ENCODE peak calls at places on chromosomes 2 and 18, in four cellular contexts. G is upper lobe of right lung, H is A549, X is colonic mucosa. U is an unnamed sample.
A peak's percentile ranks its signal among the peaks of the same experiment; 100 is the strongest.

GRCh38 chr2:53896864-53897263 is 37.1 kb upstream of the GPR75 start:
- DNase-seq in G (no peak), H (peak; percentile 61), X (no peak), U (no peak)

GRCh38 chr2:160876765-160877164 is 283.5 kb upstream of the TANK start:
- DNase-seq in G (no peak), H (no peak), X (no peak), U (no peak)

GRCh38 chr18:55588001-55588875 is at the start of gene TCF4:
- DNase-seq in G (peak; percentile 75), H (peak; percentile 33), X (peak; percentile 26), U (peak; percentile 67)

GRCh38 chr2:218859994-218860831 is 608 bp downstream of the WNT6 start:
- DNase-seq in G (peak; percentile 57), H (no peak), X (no peak), U (no peak)

GRCh38 chr18:76450452-76450851 is 44.6 kb downstream of the ZNF516 start:
- DNase-seq in G (no peak), H (no peak), X (no peak), U (no peak)

GRCh38 chr18:48932822-48933510 is 17.8 kb downstream of the SMAD7 start:
- DNase-seq in G (peak; percentile 67), H (no peak), X (no peak), U (no peak)

GRCh38 chr2:19503406-19503805 is 145.0 kb upstream of the OSR1 start:
- DNase-seq in G (no peak), H (no peak), X (no peak), U (no peak)

GRCh38 chr18:46320928-46321855 is 217.0 kb downstream of the HAUS1 start:
- DNase-seq in G (no peak), H (no peak), X (no peak), U (no peak)

GRCh38 chr2:176178271-176178806 is 10.1 kb upstream of the HOXD1 start:
- DNase-seq in G (no peak), H (no peak), X (peak; percentile 86), U (no peak)

GRCh38 chr2:34570266-34570872 is 971.3 kb upstream of the FAM98A start:
- DNase-seq in G (no peak), H (peak; percentile 47), X (no peak), U (peak; percentile 2)

GRCh38 chr2:174078275-174078674 is 113.1 kb upstream of the SP3 start:
- DNase-seq in G (no peak), H (no peak), X (no peak), U (no peak)

GRCh38 chr2:121146630-121147029 is 138.4 kb downstream of the TFCP2L1 start:
- DNase-seq in G (no peak), H (no peak), X (no peak), U (no peak)

GRCh38 chr18:70453058-70453775 is 164.4 kb downstream of the SOCS6 start:
- DNase-seq in G (no peak), H (no peak), X (no peak), U (no peak)

GRCh38 chr2:171923206-171923605 is 945 bp downstream of the HAT1 start:
- DNase-seq in G (peak; percentile 46), H (peak; percentile 44), X (peak; percentile 27), U (no peak)

GRCh38 chr2:228615501-228615900 is 434.0 kb upstream of the SPHKAP start:
- DNase-seq in G (no peak), H (no peak), X (no peak), U (no peak)

GRCh38 chr2:46486441-46486840 is 7.1 kb downstream of the TMEM247 start:
- DNase-seq in G (no peak), H (no peak), X (no peak), U (no peak)

GRCh38 chr2:200298015-200298414 is 8.5 kb upstream of the SPATS2L start:
- DNase-seq in G (no peak), H (no peak), X (no peak), U (no peak)

GRCh38 chr2:51028829-51029228 is 3.1 kb downstream of the NRXN1 start:
- DNase-seq in G (no peak), H (no peak), X (no peak), U (no peak)

GRCh38 chr18:25453556-25454269 is 101.7 kb upstream of the ZNF521 start:
- DNase-seq in G (no peak), H (no peak), X (no peak), U (no peak)

GRCh38 chr2:25982968-25983280 is 627 bp upstream of the KIF3C start:
- DNase-seq in G (no peak), H (no peak), X (no peak), U (no peak)

GRCh38 chr2:25982273-25982967 is at the start of gene KIF3C:
- DNase-seq in G (peak; percentile 81), H (peak; percentile 75), X (peak; percentile 71), U (peak; percentile 72)

GRCh38 chr2:25981596-25982272 is 563 bp downstream of the KIF3C start:
- DNase-seq in G (peak; percentile 68), H (no peak), X (no peak), U (no peak)

GRCh38 chr2:25980951-25981350 is 1.3 kb downstream of the KIF3C start:
- DNase-seq in G (no peak), H (no peak), X (no peak), U (no peak)

DNA sequence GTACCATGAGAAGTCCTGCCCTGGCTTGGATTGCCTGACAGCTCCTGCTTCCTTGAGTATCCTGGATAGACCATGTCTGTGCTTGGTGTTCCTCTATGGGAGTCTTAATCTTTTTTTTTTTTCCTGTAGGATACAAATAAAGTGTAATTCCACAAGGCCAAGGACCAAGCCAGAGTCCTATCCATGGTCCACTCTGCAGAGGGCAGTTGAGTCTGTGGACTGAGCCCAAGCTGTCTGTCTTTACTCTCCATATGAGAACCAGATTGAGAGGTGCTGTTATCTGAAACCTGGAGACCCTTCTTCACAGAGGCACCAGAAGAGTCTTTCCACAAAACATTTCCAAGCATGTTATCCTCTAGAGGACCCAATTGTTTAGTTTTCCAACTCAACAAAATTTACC is 1.4 kb upstream of the KIF3C start:
- DNase-seq in G (no peak), H (no peak), X (no peak), U (no peak)
- H3K4me3 ChIP-seq in G (no peak overlapping the region), H (no peak overlapping the region), X (no peak overlapping the region), U (no peak overlapping the region)

GRCh38 chr2:16656784-16657391 is 8.7 kb downstream of the CYRIA start:
- DNase-seq in G (no peak), H (no peak), X (no peak), U (no peak)
- H3K4me3 ChIP-seq in G (no peak overlapping the region), H (no peak overlapping the region), X (no peak overlapping the region), U (no peak overlapping the region)

GRCh38 chr2:191679818-191680600 is 2.1 kb downstream of the NABP1 start:
- DNase-seq in G (no peak), H (peak; percentile 75), X (no peak), U (no peak)
- H3K4me3 ChIP-seq in G (peak overlapping the region; percentile 80), H (peak overlapping the region; percentile 71), X (no peak overlapping the region), U (no peak overlapping the region)

DNA sequence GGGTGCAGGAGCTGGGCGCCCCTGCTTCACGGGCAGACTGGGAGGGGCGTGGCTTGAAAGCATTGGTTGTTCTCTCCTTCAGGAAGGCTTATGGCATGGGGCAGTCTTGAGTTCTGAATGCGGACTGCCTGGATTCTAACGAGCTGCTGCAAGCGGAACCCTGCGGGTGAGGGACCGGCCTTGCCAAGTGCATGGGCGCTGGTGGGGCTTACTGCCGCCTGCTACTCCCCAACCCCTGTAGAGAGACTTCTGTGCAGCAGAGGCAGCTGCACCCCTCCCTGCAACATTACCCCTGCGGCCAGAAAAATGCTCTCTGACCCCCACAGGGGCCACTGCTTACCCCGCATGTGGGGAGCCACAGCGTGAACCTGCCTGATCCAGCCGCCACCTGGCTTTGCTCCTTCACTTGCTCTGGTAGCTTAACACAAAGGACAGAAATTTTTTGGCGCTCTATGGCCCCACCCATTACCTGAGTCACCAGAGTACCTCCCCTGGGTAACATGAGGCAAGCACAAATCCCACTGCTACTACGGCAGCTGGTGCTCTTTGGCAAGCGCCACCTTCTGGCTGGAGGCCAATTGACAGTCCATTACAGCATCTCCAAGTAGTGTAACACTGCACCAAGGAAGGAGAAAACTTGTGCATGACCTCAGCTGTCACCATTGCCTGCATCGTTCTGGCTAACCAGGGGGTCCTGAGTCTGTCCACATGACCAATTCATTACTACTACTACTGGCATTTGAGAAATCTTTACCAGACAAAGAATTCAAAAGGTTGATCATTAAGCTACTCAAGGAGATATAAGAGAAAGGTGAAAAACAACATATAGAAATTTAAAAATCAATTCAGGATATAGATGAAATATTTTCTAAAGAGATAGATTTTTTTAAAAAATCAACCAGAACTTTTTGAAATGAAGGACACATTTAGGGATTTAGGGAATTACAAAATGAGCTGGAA is 35.4 kb downstream of the MYL12B start:
- DNase-seq in G (peak; percentile 94), H (peak; percentile 91), X (peak; percentile 97), U (peak; percentile 78)
- H3K4me3 ChIP-seq in G (peak overlapping the region; percentile 71), H (peak overlapping the region; percentile 66), X (peak overlapping the region; percentile 51), U (peak overlapping the region; percentile 65)

GRCh38 chr2:75772908-75773630 is 62.4 kb upstream of the GCFC2 start:
- DNase-seq in G (no peak), H (no peak), X (no peak), U (no peak)
- H3K4me3 ChIP-seq in G (no peak overlapping the region), H (no peak overlapping the region), X (no peak overlapping the region), U (no peak overlapping the region)

GRCh38 chr2:168912466-168913170 is 11.5 kb downstream of the G6PC2 start:
- DNase-seq in G (no peak), H (no peak), X (no peak), U (no peak)
- H3K4me3 ChIP-seq in G (no peak overlapping the region), H (no peak overlapping the region), X (peak overlapping the region; percentile 4), U (no peak overlapping the region)

DNA sequence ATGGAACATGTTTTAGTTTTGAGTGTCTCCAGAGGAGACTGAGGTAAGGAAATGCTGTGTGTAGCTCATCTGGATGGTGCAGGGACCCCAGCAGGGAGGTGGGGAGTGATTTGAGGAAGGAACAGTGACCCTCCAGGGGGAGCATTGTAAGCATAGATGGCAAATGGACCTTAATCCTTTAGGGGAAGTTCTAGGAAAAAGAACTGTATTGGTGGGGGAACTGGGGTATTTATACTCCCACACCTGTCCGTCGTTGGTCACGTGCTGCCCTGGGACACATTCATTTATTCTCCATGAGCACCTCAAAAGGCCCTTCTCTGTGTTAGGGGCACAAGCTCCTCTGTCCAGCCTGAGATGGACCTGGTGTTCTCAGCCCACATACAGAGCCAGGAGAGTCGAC is 233.9 kb upstream of the HDAC4 start:
- DNase-seq in G (no peak), H (no peak), X (no peak), U (no peak)
- H3K4me3 ChIP-seq in G (no peak overlapping the region), H (no peak overlapping the region), X (no peak overlapping the region), U (no peak overlapping the region)